ENCODE peak calls at places on chromosomes 12 and 14, in eight cellular contexts. One of them, this sample, is unnamed.

GRCh38 chr14:24837280-24838046 is 203.5 kb upstream of the GZMB start:
- DNase-seq in BJ: no peak
- DNase-seq in IMR-90: peak; percentile 53
- DNase-seq in CD8-positive, alpha-beta T cell: no peak
- DNase-seq in cardiac muscle cell: peak; percentile 37
- DNase-seq in lower leg skin: no peak
- DNase-seq in fibroblast of lung: no peak
- DNase-seq in fibroblast of villous mesenchyme: no peak
- DNase-seq in this sample: peak; percentile 22

GRCh38 chr12:95446511-95446910 is 27.4 kb upstream of the METAP2 start:
- DNase-seq in fibroblast of lung: peak; percentile 44
- DNase-seq in fibroblast of villous mesenchyme: peak; percentile 20
- DNase-seq in CD8-positive, alpha-beta T cell: no peak
- DNase-seq in IMR-90: peak; percentile 7
- DNase-seq in lower leg skin: no peak
- DNase-seq in cardiac muscle cell: peak; percentile 62
- DNase-seq in BJ: no peak
- DNase-seq in this sample: peak; percentile 37

GRCh38 chr12:109816870-109817269 is 16.3 kb downstream of the TRPV4 start:
- DNase-seq in fibroblast of lung: no peak
- DNase-seq in cardiac muscle cell: no peak
- DNase-seq in BJ: no peak
- DNase-seq in IMR-90: no peak
- DNase-seq in fibroblast of villous mesenchyme: no peak
- DNase-seq in lower leg skin: no peak
- DNase-seq in CD8-positive, alpha-beta T cell: no peak
- DNase-seq in this sample: no peak

GRCh38 chr12:44159870-44160269 is 324.0 kb downstream of the TMEM117 start:
- DNase-seq in fibroblast of villous mesenchyme: no peak
- DNase-seq in cardiac muscle cell: no peak
- DNase-seq in fibroblast of lung: no peak
- DNase-seq in lower leg skin: no peak
- DNase-seq in IMR-90: no peak
- DNase-seq in CD8-positive, alpha-beta T cell: no peak
- DNase-seq in BJ: no peak
- DNase-seq in this sample: no peak

GRCh38 chr12:116381744-116382455 is 104.4 kb upstream of the MED13L start:
- DNase-seq in BJ: peak; percentile 93
- DNase-seq in CD8-positive, alpha-beta T cell: no peak
- DNase-seq in fibroblast of villous mesenchyme: peak; percentile 93
- DNase-seq in IMR-90: peak; percentile 98
- DNase-seq in lower leg skin: no peak
- DNase-seq in cardiac muscle cell: peak; percentile 95
- DNase-seq in fibroblast of lung: peak; percentile 93
- DNase-seq in this sample: peak; percentile 98

GRCh38 chr12:45547822-45548221 is 181.7 kb upstream of the ARID2 start:
- DNase-seq in fibroblast of villous mesenchyme: peak; percentile 31
- DNase-seq in IMR-90: peak; percentile 13
- DNase-seq in CD8-positive, alpha-beta T cell: no peak
- DNase-seq in BJ: no peak
- DNase-seq in lower leg skin: no peak
- DNase-seq in cardiac muscle cell: peak; percentile 43
- DNase-seq in fibroblast of lung: peak; percentile 24
- DNase-seq in this sample: peak; percentile 26

GRCh38 chr12:873954-874353 is 75.5 kb downstream of the RAD52 start:
- DNase-seq in BJ: no peak
- DNase-seq in fibroblast of lung: no peak
- DNase-seq in lower leg skin: no peak
- DNase-seq in IMR-90: no peak
- DNase-seq in CD8-positive, alpha-beta T cell: no peak
- DNase-seq in cardiac muscle cell: no peak
- DNase-seq in fibroblast of villous mesenchyme: no peak
- DNase-seq in this sample: peak; percentile 15

GRCh38 chr14:39469094-39469710 is 37.0 kb upstream of the FBXO33 start:
- DNase-seq in fibroblast of villous mesenchyme: peak; percentile 12
- DNase-seq in lower leg skin: no peak
- DNase-seq in CD8-positive, alpha-beta T cell: peak; percentile 14
- DNase-seq in IMR-90: no peak
- DNase-seq in cardiac muscle cell: peak; percentile 30
- DNase-seq in fibroblast of lung: peak; percentile 23
- DNase-seq in BJ: no peak
- DNase-seq in this sample: peak; percentile 13

GRCh38 chr14:52950898-52951729 is at the start of gene FERMT2:
- DNase-seq in fibroblast of lung: peak; percentile 91
- DNase-seq in fibroblast of villous mesenchyme: peak; percentile 89
- DNase-seq in cardiac muscle cell: peak; percentile 95
- DNase-seq in lower leg skin: peak; percentile 68
- DNase-seq in IMR-90: peak; percentile 82
- DNase-seq in BJ: no peak
- DNase-seq in CD8-positive, alpha-beta T cell: no peak
- DNase-seq in this sample: peak; percentile 95

GRCh38 chr12:70044170-70044569 is 199.1 kb upstream of the CNOT2 start:
- DNase-seq in CD8-positive, alpha-beta T cell: no peak
- DNase-seq in IMR-90: no peak
- DNase-seq in BJ: no peak
- DNase-seq in cardiac muscle cell: peak; percentile 36
- DNase-seq in fibroblast of lung: no peak
- DNase-seq in lower leg skin: no peak
- DNase-seq in fibroblast of villous mesenchyme: no peak
- DNase-seq in this sample: peak; percentile 39

GRCh38 chr12:65609359-65609771 is 214.9 kb upstream of the HMGA2 start:
- DNase-seq in fibroblast of villous mesenchyme: peak; percentile 91
- DNase-seq in fibroblast of lung: peak; percentile 83
- DNase-seq in CD8-positive, alpha-beta T cell: no peak
- DNase-seq in BJ: peak; percentile 94
- DNase-seq in IMR-90: peak; percentile 93
- DNase-seq in lower leg skin: no peak
- DNase-seq in cardiac muscle cell: peak; percentile 59
- DNase-seq in this sample: peak; percentile 95

GRCh38 chr12:60072911-60073310 is 477.1 kb downstream of the SLC16A7 start:
- DNase-seq in IMR-90: peak; percentile 67
- DNase-seq in fibroblast of villous mesenchyme: peak; percentile 7
- DNase-seq in fibroblast of lung: peak; percentile 70
- DNase-seq in lower leg skin: no peak
- DNase-seq in BJ: peak; percentile 28
- DNase-seq in cardiac muscle cell: peak; percentile 0
- DNase-seq in CD8-positive, alpha-beta T cell: no peak
- DNase-seq in this sample: peak; percentile 0

GRCh38 chr14:91048256-91048655 is 12.2 kb downstream of the RPS6KA5 start:
- DNase-seq in fibroblast of villous mesenchyme: no peak
- DNase-seq in CD8-positive, alpha-beta T cell: no peak
- DNase-seq in BJ: no peak
- DNase-seq in IMR-90: no peak
- DNase-seq in cardiac muscle cell: no peak
- DNase-seq in lower leg skin: no peak
- DNase-seq in fibroblast of lung: no peak
- DNase-seq in this sample: no peak

GRCh38 chr12:113996026-113996425 is 29.9 kb upstream of the RBM19 start:
- DNase-seq in fibroblast of villous mesenchyme: no peak
- DNase-seq in BJ: no peak
- DNase-seq in CD8-positive, alpha-beta T cell: no peak
- DNase-seq in IMR-90: no peak
- DNase-seq in cardiac muscle cell: no peak
- DNase-seq in fibroblast of lung: no peak
- DNase-seq in lower leg skin: no peak
- DNase-seq in this sample: no peak

GRCh38 chr14:95703805-95704204 is 10.1 kb downstream of the TCL1A start:
- DNase-seq in BJ: no peak
- DNase-seq in cardiac muscle cell: no peak
- DNase-seq in IMR-90: no peak
- DNase-seq in fibroblast of villous mesenchyme: no peak
- DNase-seq in fibroblast of lung: no peak
- DNase-seq in lower leg skin: no peak
- DNase-seq in CD8-positive, alpha-beta T cell: no peak
- DNase-seq in this sample: no peak

GRCh38 chr14:24053548-24054323 is 1.9 kb downstream of the CARMIL3 start:
- DNase-seq in fibroblast of lung: no peak
- DNase-seq in CD8-positive, alpha-beta T cell: no peak
- DNase-seq in BJ: no peak
- DNase-seq in fibroblast of villous mesenchyme: no peak
- DNase-seq in IMR-90: no peak
- DNase-seq in cardiac muscle cell: no peak
- DNase-seq in lower leg skin: no peak
- DNase-seq in this sample: no peak

GRCh38 chr14:20116748-20117147 is 6.2 kb downstream of the OR4K17 start:
- DNase-seq in fibroblast of lung: no peak
- DNase-seq in lower leg skin: no peak
- DNase-seq in BJ: no peak
- DNase-seq in cardiac muscle cell: no peak
- DNase-seq in IMR-90: no peak
- DNase-seq in CD8-positive, alpha-beta T cell: no peak
- DNase-seq in fibroblast of villous mesenchyme: no peak
- DNase-seq in this sample: no peak

GRCh38 chr12:5577239-5577638 is 145.3 kb downstream of the NTF3 start:
- DNase-seq in fibroblast of villous mesenchyme: no peak
- DNase-seq in BJ: no peak
- DNase-seq in fibroblast of lung: no peak
- DNase-seq in lower leg skin: no peak
- DNase-seq in IMR-90: no peak
- DNase-seq in CD8-positive, alpha-beta T cell: no peak
- DNase-seq in cardiac muscle cell: no peak
- DNase-seq in this sample: no peak

GRCh38 chr12:82896979-82897378 is 210.3 kb downstream of the TMTC2 start:
- DNase-seq in cardiac muscle cell: peak; percentile 37
- DNase-seq in CD8-positive, alpha-beta T cell: no peak
- DNase-seq in IMR-90: peak; percentile 41
- DNase-seq in lower leg skin: peak; percentile 27
- DNase-seq in fibroblast of lung: no peak
- DNase-seq in fibroblast of villous mesenchyme: no peak
- DNase-seq in BJ: no peak
- DNase-seq in this sample: peak; percentile 21

GRCh38 chr12:27455589-27455988 is 9.1 kb downstream of the SMCO2 start:
- DNase-seq in IMR-90: no peak
- DNase-seq in fibroblast of villous mesenchyme: no peak
- DNase-seq in cardiac muscle cell: no peak
- DNase-seq in lower leg skin: no peak
- DNase-seq in BJ: no peak
- DNase-seq in CD8-positive, alpha-beta T cell: no peak
- DNase-seq in fibroblast of lung: no peak
- DNase-seq in this sample: no peak

GRCh38 chr12:131827961-131828534 is at the start of gene MMP17:
- DNase-seq in fibroblast of lung: peak; percentile 62
- DNase-seq in IMR-90: peak; percentile 55
- DNase-seq in lower leg skin: no peak
- DNase-seq in cardiac muscle cell: peak; percentile 72
- DNase-seq in BJ: no peak
- DNase-seq in fibroblast of villous mesenchyme: peak; percentile 64
- DNase-seq in CD8-positive, alpha-beta T cell: no peak
- DNase-seq in this sample: peak; percentile 56
- TF ChIP-seq CTCF in fibroblast of lung: no peak
- TF ChIP-seq CTCF in IMR-90: peak; percentile 15
- TF ChIP-seq CTCF in lower leg skin: no peak
- TF ChIP-seq CTCF in cardiac muscle cell: peak; percentile 13
- TF ChIP-seq CTCF in BJ: no peak
- TF ChIP-seq CTCF in fibroblast of villous mesenchyme: peak; percentile 2
- TF ChIP-seq CTCF in CD8-positive, alpha-beta T cell: no peak
- TF ChIP-seq CTCF in this sample: no peak

GRCh38 chr14:69896972-69897371 is 17.8 kb downstream of the SMOC1 start:
- DNase-seq in lower leg skin: no peak
- DNase-seq in IMR-90: no peak
- DNase-seq in BJ: no peak
- DNase-seq in fibroblast of lung: no peak
- DNase-seq in fibroblast of villous mesenchyme: no peak
- DNase-seq in cardiac muscle cell: no peak
- DNase-seq in CD8-positive, alpha-beta T cell: no peak
- DNase-seq in this sample: no peak
- TF ChIP-seq CTCF in lower leg skin: no peak
- TF ChIP-seq CTCF in IMR-90: no peak
- TF ChIP-seq CTCF in BJ: no peak
- TF ChIP-seq CTCF in fibroblast of lung: no peak
- TF ChIP-seq CTCF in fibroblast of villous mesenchyme: no peak
- TF ChIP-seq CTCF in cardiac muscle cell: no peak
- TF ChIP-seq CTCF in CD8-positive, alpha-beta T cell: no peak
- TF ChIP-seq CTCF in this sample: no peak

DNA sequence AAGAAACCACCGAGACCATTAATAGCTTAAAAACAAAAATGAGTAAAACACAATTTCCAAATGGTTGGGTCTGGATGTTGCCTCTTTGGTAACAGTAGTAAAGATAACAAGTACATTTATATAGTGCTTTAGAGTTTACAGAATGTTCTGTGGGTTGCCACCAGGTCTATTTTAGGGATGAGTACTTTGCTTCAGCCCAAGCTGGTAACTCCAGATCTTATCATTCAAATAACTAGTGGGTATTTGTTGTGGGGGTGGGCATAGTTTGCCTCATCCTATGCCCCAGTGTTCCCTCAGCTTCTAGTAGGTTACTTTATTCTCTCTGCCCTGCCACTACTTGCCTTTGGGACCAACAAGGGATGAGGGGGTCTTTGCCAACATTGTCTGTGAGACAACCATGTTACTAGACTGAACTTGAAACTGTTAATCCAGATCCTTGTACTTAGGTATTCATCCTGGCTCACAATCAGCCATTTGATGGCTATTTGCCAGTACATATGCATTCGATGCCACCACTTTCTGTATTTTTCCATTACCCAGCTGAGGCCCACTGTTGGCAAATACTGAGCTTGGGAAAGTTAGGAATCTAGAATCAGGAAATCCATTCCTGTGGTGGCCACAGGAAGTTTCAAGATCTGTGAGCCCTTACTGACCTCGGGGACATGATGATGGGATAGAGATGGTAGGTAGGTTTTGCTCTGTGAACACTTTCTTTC is 17.6 kb upstream of the AKAP6 start:
- DNase-seq in BJ: no peak
- DNase-seq in fibroblast of villous mesenchyme: peak; percentile 5
- DNase-seq in CD8-positive, alpha-beta T cell: no peak
- DNase-seq in fibroblast of lung: no peak
- DNase-seq in cardiac muscle cell: peak; percentile 5
- DNase-seq in IMR-90: no peak
- DNase-seq in lower leg skin: no peak
- DNase-seq in this sample: no peak
- TF ChIP-seq CTCF in BJ: no peak
- TF ChIP-seq CTCF in fibroblast of villous mesenchyme: no peak
- TF ChIP-seq CTCF in CD8-positive, alpha-beta T cell: no peak
- TF ChIP-seq CTCF in fibroblast of lung: no peak
- TF ChIP-seq CTCF in cardiac muscle cell: no peak
- TF ChIP-seq CTCF in IMR-90: no peak
- TF ChIP-seq CTCF in lower leg skin: no peak
- TF ChIP-seq CTCF in this sample: no peak

DNA sequence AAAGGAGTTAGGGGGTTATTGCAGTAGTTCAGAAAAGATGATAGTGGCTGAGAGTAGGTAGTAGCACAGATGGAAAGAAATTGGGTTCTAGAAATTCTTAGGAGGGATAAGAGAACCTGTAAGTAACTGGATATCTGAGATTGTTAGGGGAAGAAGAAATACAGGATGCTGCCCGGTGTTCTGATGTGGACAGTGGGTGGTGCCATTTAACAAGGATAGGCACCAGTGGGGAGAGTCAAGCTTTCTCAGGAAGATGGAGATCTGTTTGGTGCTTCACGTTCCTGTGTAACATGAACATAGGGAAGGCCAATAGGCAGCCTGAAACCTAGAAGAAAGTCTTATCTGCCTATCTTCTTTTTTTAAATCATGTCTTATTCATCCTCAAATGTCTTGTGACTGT is 245.9 kb downstream of the NPAS3 start:
- DNase-seq in fibroblast of villous mesenchyme: peak; percentile 20
- DNase-seq in BJ: no peak
- DNase-seq in lower leg skin: no peak
- DNase-seq in CD8-positive, alpha-beta T cell: no peak
- DNase-seq in fibroblast of lung: peak; percentile 12
- DNase-seq in cardiac muscle cell: peak; percentile 27
- DNase-seq in IMR-90: no peak
- DNase-seq in this sample: peak; percentile 38
- TF ChIP-seq CTCF in fibroblast of villous mesenchyme: peak; percentile 14
- TF ChIP-seq CTCF in BJ: no peak
- TF ChIP-seq CTCF in lower leg skin: no peak
- TF ChIP-seq CTCF in CD8-positive, alpha-beta T cell: no peak
- TF ChIP-seq CTCF in fibroblast of lung: no peak
- TF ChIP-seq CTCF in cardiac muscle cell: peak; percentile 7
- TF ChIP-seq CTCF in IMR-90: no peak
- TF ChIP-seq CTCF in this sample: no peak

GRCh38 chr14:99441157-99441870 is 39.3 kb downstream of the SETD3 start:
- DNase-seq in fibroblast of villous mesenchyme: peak; percentile 42
- DNase-seq in cardiac muscle cell: peak; percentile 9
- DNase-seq in CD8-positive, alpha-beta T cell: no peak
- DNase-seq in IMR-90: no peak
- DNase-seq in fibroblast of lung: no peak
- DNase-seq in lower leg skin: no peak
- DNase-seq in BJ: no peak
- DNase-seq in this sample: peak; percentile 5
- TF ChIP-seq CTCF in fibroblast of villous mesenchyme: peak; percentile 51
- TF ChIP-seq CTCF in cardiac muscle cell: peak; percentile 16
- TF ChIP-seq CTCF in CD8-positive, alpha-beta T cell: no peak
- TF ChIP-seq CTCF in IMR-90: peak; percentile 19
- TF ChIP-seq CTCF in fibroblast of lung: no peak
- TF ChIP-seq CTCF in lower leg skin: no peak
- TF ChIP-seq CTCF in BJ: peak; percentile 26
- TF ChIP-seq CTCF in this sample: no peak

This sample was measured in cardiac fibroblast.